ENCODE peak calls at places on chromosome 6, in seven cellular contexts. One of them, this sample, is unnamed.

GRCh38 chr6:14211596-14211961 is 94.0 kb downstream of the CD83 start:
- DNase-seq in heart right ventricle: peak
- DNase-seq in lower lobe of right lung: peak
- DNase-seq in psoas muscle: peak
- DNase-seq in uterus: peak
- DNase-seq in GM06990: no peak
- DNase-seq in pancreas: peak
- DNase-seq in this sample: no peak

GRCh38 chr6:81834141-81834621 is 81.7 kb upstream of the TENT5A start:
- DNase-seq in heart right ventricle: peak
- DNase-seq in lower lobe of right lung: no peak
- DNase-seq in psoas muscle: no peak
- DNase-seq in uterus: no peak
- DNase-seq in GM06990: no peak
- DNase-seq in pancreas: no peak
- DNase-seq in this sample: no peak

GRCh38 chr6:34922177-34922663 is 33.2 kb downstream of the ANKS1A start:
- DNase-seq in heart right ventricle: no peak
- DNase-seq in lower lobe of right lung: no peak
- DNase-seq in psoas muscle: no peak
- DNase-seq in uterus: no peak
- DNase-seq in GM06990: no peak
- DNase-seq in pancreas: no peak
- DNase-seq in this sample: no peak

GRCh38 chr6:170451762-170452651 is 101.1 kb downstream of the PSMB1 start:
- DNase-seq in heart right ventricle: peak
- DNase-seq in lower lobe of right lung: no peak
- DNase-seq in psoas muscle: no peak
- DNase-seq in uterus: no peak
- DNase-seq in GM06990: no peak
- DNase-seq in pancreas: no peak
- DNase-seq in this sample: no peak

GRCh38 chr6:154852700-154853099 is 119.5 kb downstream of the SCAF8 start:
- DNase-seq in heart right ventricle: no peak
- DNase-seq in lower lobe of right lung: no peak
- DNase-seq in psoas muscle: no peak
- DNase-seq in uterus: no peak
- DNase-seq in GM06990: no peak
- DNase-seq in pancreas: no peak
- DNase-seq in this sample: no peak

GRCh38 chr6:160337301-160337700 is 10.9 kb upstream of the SLC22A3 start:
- DNase-seq in heart right ventricle: no peak
- DNase-seq in lower lobe of right lung: no peak
- DNase-seq in psoas muscle: no peak
- DNase-seq in uterus: no peak
- DNase-seq in GM06990: no peak
- DNase-seq in pancreas: no peak
- DNase-seq in this sample: no peak

GRCh38 chr6:101117397-101118185 is 236.5 kb upstream of the ASCC3 start:
- DNase-seq in heart right ventricle: no peak
- DNase-seq in lower lobe of right lung: no peak
- DNase-seq in psoas muscle: no peak
- DNase-seq in uterus: no peak
- DNase-seq in GM06990: no peak
- DNase-seq in pancreas: no peak
- DNase-seq in this sample: no peak

GRCh38 chr6:32627831-32628230 is 9.4 kb upstream of the HLA-DQA1 start:
- DNase-seq in heart right ventricle: peak
- DNase-seq in lower lobe of right lung: peak
- DNase-seq in psoas muscle: no peak
- DNase-seq in uterus: peak
- DNase-seq in GM06990: peak
- DNase-seq in pancreas: peak
- DNase-seq in this sample: no peak

GRCh38 chr6:54138795-54139194 is 27.6 kb downstream of the MLIP start:
- DNase-seq in heart right ventricle: no peak
- DNase-seq in lower lobe of right lung: no peak
- DNase-seq in psoas muscle: no peak
- DNase-seq in uterus: no peak
- DNase-seq in GM06990: no peak
- DNase-seq in pancreas: no peak
- DNase-seq in this sample: no peak

GRCh38 chr6:44224154-44224977 is 971 bp downstream of the SLC29A1 start:
- DNase-seq in heart right ventricle: no peak
- DNase-seq in lower lobe of right lung: no peak
- DNase-seq in psoas muscle: no peak
- DNase-seq in uterus: no peak
- DNase-seq in GM06990: no peak
- DNase-seq in pancreas: no peak
- DNase-seq in this sample: no peak

DNA sequence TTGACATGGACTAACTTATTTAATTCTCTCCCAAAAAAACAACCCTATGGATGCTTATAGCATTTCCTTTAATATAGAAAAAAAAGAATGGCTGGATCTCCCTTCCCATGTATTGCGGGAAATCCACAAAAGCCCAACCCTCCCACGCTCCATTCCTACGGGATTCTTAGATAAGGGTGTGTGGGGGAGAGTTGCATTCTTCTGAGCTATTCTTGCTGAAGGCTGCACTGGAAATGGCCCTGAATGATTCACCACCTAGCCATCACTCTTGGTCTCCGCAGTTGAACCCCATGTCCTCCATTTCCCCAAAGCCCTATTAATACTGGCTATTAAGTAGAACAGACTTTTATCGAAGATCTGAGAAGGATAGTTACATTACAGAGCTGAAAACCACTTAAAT is 41.9 kb upstream of the ADGRF5 start:
- DNase-seq in heart right ventricle: peak
- DNase-seq in lower lobe of right lung: no peak
- DNase-seq in psoas muscle: no peak
- DNase-seq in uterus: no peak
- DNase-seq in GM06990: no peak
- DNase-seq in pancreas: no peak
- DNase-seq in this sample: no peak
- H3K4me3 ChIP-seq in heart right ventricle: no peak
- H3K4me3 ChIP-seq in lower lobe of right lung: no peak
- H3K4me3 ChIP-seq in psoas muscle: no peak
- H3K4me3 ChIP-seq in uterus: no peak
- H3K4me3 ChIP-seq in GM06990: no peak
- H3K4me3 ChIP-seq in pancreas: no peak
- H3K4me3 ChIP-seq in this sample: no peak

GRCh38 chr6:90436403-90436802 is 139.8 kb upstream of the BACH2 start:
- DNase-seq in heart right ventricle: no peak
- DNase-seq in lower lobe of right lung: no peak
- DNase-seq in psoas muscle: no peak
- DNase-seq in uterus: no peak
- DNase-seq in GM06990: no peak
- DNase-seq in pancreas: no peak
- DNase-seq in this sample: no peak

GRCh38 chr6:90442366-90442765 is 144.5 kb downstream of the MAP3K7 start:
- DNase-seq in heart right ventricle: no peak
- DNase-seq in lower lobe of right lung: no peak
- DNase-seq in psoas muscle: no peak
- DNase-seq in uterus: no peak
- DNase-seq in GM06990: no peak
- DNase-seq in pancreas: no peak
- DNase-seq in this sample: no peak

GRCh38 chr6:90444125-90444745 is 142.6 kb downstream of the MAP3K7 start:
- DNase-seq in heart right ventricle: no peak
- DNase-seq in lower lobe of right lung: no peak
- DNase-seq in psoas muscle: no peak
- DNase-seq in uterus: no peak
- DNase-seq in GM06990: no peak
- DNase-seq in pancreas: no peak
- DNase-seq in this sample: no peak

GRCh38 chr6:90445533-90446108 is 141.3 kb downstream of the MAP3K7 start:
- DNase-seq in heart right ventricle: no peak
- DNase-seq in lower lobe of right lung: no peak
- DNase-seq in psoas muscle: no peak
- DNase-seq in uterus: no peak
- DNase-seq in GM06990: no peak
- DNase-seq in pancreas: no peak
- DNase-seq in this sample: no peak

GRCh38 chr6:90440586-90441338 is 144.1 kb upstream of the BACH2 start:
- DNase-seq in heart right ventricle: no peak
- DNase-seq in lower lobe of right lung: no peak
- DNase-seq in psoas muscle: no peak
- DNase-seq in uterus: no peak
- DNase-seq in GM06990: no peak
- DNase-seq in pancreas: no peak
- DNase-seq in this sample: no peak
- TF ChIP-seq CTCF in heart right ventricle: no peak
- TF ChIP-seq CTCF in lower lobe of right lung: no peak
- TF ChIP-seq CTCF in psoas muscle: no peak
- TF ChIP-seq CTCF in uterus: no peak
- TF ChIP-seq CTCF in GM06990: no peak
- TF ChIP-seq CTCF in pancreas: no peak
- TF ChIP-seq CTCF in this sample: no peak

DNA sequence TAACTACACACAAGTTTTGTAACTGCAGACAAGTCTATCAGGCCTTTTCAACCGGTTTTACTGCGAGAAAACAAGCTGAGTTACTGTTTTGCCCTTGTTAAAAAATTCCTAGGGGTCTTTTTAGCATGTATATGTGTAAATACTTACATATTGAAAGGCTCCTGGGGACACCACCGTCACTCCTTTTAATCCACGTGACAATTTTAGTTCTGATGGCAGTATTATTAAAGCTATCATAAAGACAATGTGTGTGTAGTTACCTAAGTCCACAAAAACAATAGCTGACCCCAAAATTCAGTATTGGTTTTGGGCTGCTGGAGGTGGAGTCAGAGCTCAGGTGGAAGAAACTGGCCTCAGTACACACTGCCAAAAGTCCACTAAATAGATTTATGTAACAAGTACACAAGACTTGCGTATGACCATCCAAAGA is 41.3 kb upstream of the HFE start:
- DNase-seq in heart right ventricle: no peak
- DNase-seq in lower lobe of right lung: no peak
- DNase-seq in psoas muscle: no peak
- DNase-seq in uterus: no peak
- DNase-seq in GM06990: peak
- DNase-seq in pancreas: no peak
- DNase-seq in this sample: no peak
- H3K4me3 ChIP-seq in heart right ventricle: peak
- H3K4me3 ChIP-seq in lower lobe of right lung: no peak
- H3K4me3 ChIP-seq in psoas muscle: peak
- H3K4me3 ChIP-seq in uterus: no peak
- H3K4me3 ChIP-seq in GM06990: peak
- H3K4me3 ChIP-seq in pancreas: no peak
- H3K4me3 ChIP-seq in this sample: peak

DNA sequence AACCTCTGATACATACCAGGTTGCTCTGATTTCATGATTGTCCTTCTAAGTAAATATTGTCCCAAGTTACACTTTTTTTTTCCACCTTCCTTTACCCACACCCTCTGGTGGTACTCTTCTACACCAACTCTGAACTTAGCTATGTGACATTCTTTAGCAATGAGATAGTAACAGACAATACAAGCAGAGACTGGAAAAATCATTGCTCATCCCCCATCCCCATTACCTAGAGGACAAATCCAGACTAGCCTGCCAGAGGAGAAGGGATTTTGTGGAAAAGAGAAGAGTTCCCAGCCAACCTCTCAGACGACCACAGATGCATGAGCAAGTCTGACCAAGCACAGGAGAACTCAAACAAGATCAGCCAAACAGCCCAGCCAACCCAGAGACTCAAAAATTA is 32.8 kb upstream of the TFAP2B start:
- DNase-seq in heart right ventricle: no peak
- DNase-seq in lower lobe of right lung: no peak
- DNase-seq in psoas muscle: no peak
- DNase-seq in uterus: no peak
- DNase-seq in GM06990: no peak
- DNase-seq in pancreas: no peak
- DNase-seq in this sample: no peak
- TF ChIP-seq CTCF in heart right ventricle: no peak
- TF ChIP-seq CTCF in lower lobe of right lung: no peak
- TF ChIP-seq CTCF in psoas muscle: no peak
- TF ChIP-seq CTCF in uterus: no peak
- TF ChIP-seq CTCF in GM06990: no peak
- TF ChIP-seq CTCF in pancreas: no peak
- TF ChIP-seq CTCF in this sample: no peak